ENCODE peak calls at places on chromosomes 7 and 10, in ten cellular contexts. One of them, this sample, is unnamed. For H3K4me1, the result is how much of the 10 kb centered on the place peaks cover.

GRCh38 chr7:152643979-152644559 is 31.9 kb downstream of the XRCC2 start:
- DNase-seq in HCT116: no peak
- DNase-seq in breast epithelium: no peak
- DNase-seq in IMR-90: no peak
- DNase-seq in stomach: no peak
- DNase-seq in ovary: no peak
- DNase-seq in heart left ventricle: no peak
- DNase-seq in spleen: no peak
- DNase-seq in right lobe of liver: no peak
- DNase-seq in adrenal gland: no peak
- DNase-seq in this sample: no peak

GRCh38 chr10:88037623-88038022 is 174.2 kb downstream of the PTEN start:
- DNase-seq in HCT116: no peak
- DNase-seq in breast epithelium: no peak
- DNase-seq in IMR-90: no peak
- DNase-seq in stomach: no peak
- DNase-seq in ovary: no peak
- DNase-seq in heart left ventricle: no peak
- DNase-seq in spleen: no peak
- DNase-seq in right lobe of liver: no peak
- DNase-seq in adrenal gland: no peak
- DNase-seq in this sample: no peak

GRCh38 chr7:63093481-63093880 is 905.2 kb upstream of the ZNF722 start:
- DNase-seq in HCT116: no peak
- DNase-seq in breast epithelium: no peak
- DNase-seq in IMR-90: no peak
- DNase-seq in stomach: no peak
- DNase-seq in ovary: no peak
- DNase-seq in heart left ventricle: no peak
- DNase-seq in spleen: no peak
- DNase-seq in right lobe of liver: no peak
- DNase-seq in adrenal gland: no peak
- DNase-seq in this sample: no peak

GRCh38 chr7:41648506-41648905 is 54.4 kb downstream of the INHBA start:
- DNase-seq in HCT116: no peak
- DNase-seq in breast epithelium: no peak
- DNase-seq in IMR-90: no peak
- DNase-seq in stomach: no peak
- DNase-seq in ovary: no peak
- DNase-seq in heart left ventricle: no peak
- DNase-seq in spleen: no peak
- DNase-seq in right lobe of liver: no peak
- DNase-seq in adrenal gland: no peak
- DNase-seq in this sample: no peak

GRCh38 chr7:103988468-103989199 is 824 bp downstream of the RELN start:
- DNase-seq in HCT116: no peak
- DNase-seq in breast epithelium: no peak
- DNase-seq in IMR-90: no peak
- DNase-seq in stomach: no peak
- DNase-seq in ovary: no peak
- DNase-seq in heart left ventricle: no peak
- DNase-seq in spleen: no peak
- DNase-seq in right lobe of liver: peak
- DNase-seq in adrenal gland: no peak
- DNase-seq in this sample: no peak

GRCh38 chr7:151038951-151039849 is 9.1 kb upstream of the ASIC3 start:
- DNase-seq in HCT116: no peak
- DNase-seq in breast epithelium: no peak
- DNase-seq in IMR-90: peak
- DNase-seq in stomach: peak
- DNase-seq in ovary: peak
- DNase-seq in heart left ventricle: peak
- DNase-seq in spleen: no peak
- DNase-seq in right lobe of liver: peak
- DNase-seq in adrenal gland: peak
- DNase-seq in this sample: peak

GRCh38 chr7:1666251-1666778 is 3.8 kb upstream of the ELFN1 start:
- DNase-seq in HCT116: no peak
- DNase-seq in breast epithelium: no peak
- DNase-seq in IMR-90: no peak
- DNase-seq in stomach: no peak
- DNase-seq in ovary: no peak
- DNase-seq in heart left ventricle: peak
- DNase-seq in spleen: peak
- DNase-seq in right lobe of liver: no peak
- DNase-seq in adrenal gland: no peak
- DNase-seq in this sample: no peak

GRCh38 chr7:55622241-55622835 is 50.0 kb upstream of the VOPP1 start:
- DNase-seq in HCT116: no peak
- DNase-seq in breast epithelium: no peak
- DNase-seq in IMR-90: no peak
- DNase-seq in stomach: no peak
- DNase-seq in ovary: no peak
- DNase-seq in heart left ventricle: no peak
- DNase-seq in spleen: no peak
- DNase-seq in right lobe of liver: no peak
- DNase-seq in adrenal gland: no peak
- DNase-seq in this sample: no peak

GRCh38 chr10:73768881-73769280 is 13.0 kb upstream of the CHCHD1 start:
- DNase-seq in HCT116: no peak
- DNase-seq in breast epithelium: no peak
- DNase-seq in IMR-90: no peak
- DNase-seq in stomach: no peak
- DNase-seq in ovary: no peak
- DNase-seq in heart left ventricle: no peak
- DNase-seq in spleen: peak
- DNase-seq in right lobe of liver: no peak
- DNase-seq in adrenal gland: no peak
- DNase-seq in this sample: no peak

GRCh38 chr7:23246540-23246939 is at the start of gene GPNMB:
- DNase-seq in HCT116: no peak
- DNase-seq in breast epithelium: peak
- DNase-seq in IMR-90: peak
- DNase-seq in stomach: no peak
- DNase-seq in ovary: peak
- DNase-seq in heart left ventricle: no peak
- DNase-seq in spleen: no peak
- DNase-seq in right lobe of liver: no peak
- DNase-seq in adrenal gland: no peak
- DNase-seq in this sample: peak

GRCh38 chr10:42933454-42934340 is 143.2 kb upstream of the RET start:
- DNase-seq in HCT116: no peak
- DNase-seq in breast epithelium: no peak
- DNase-seq in IMR-90: peak
- DNase-seq in stomach: peak
- DNase-seq in ovary: no peak
- DNase-seq in heart left ventricle: no peak
- DNase-seq in spleen: peak
- DNase-seq in right lobe of liver: peak
- DNase-seq in adrenal gland: no peak
- DNase-seq in this sample: peak

GRCh38 chr10:69874464-69874863 is 72.8 kb downstream of the COL13A1 start:
- DNase-seq in HCT116: no peak
- DNase-seq in breast epithelium: no peak
- DNase-seq in IMR-90: peak
- DNase-seq in stomach: no peak
- DNase-seq in ovary: no peak
- DNase-seq in heart left ventricle: no peak
- DNase-seq in spleen: no peak
- DNase-seq in right lobe of liver: no peak
- DNase-seq in adrenal gland: no peak
- DNase-seq in this sample: no peak

GRCh38 chr7:152076940-152077933 is 51.8 kb downstream of the GALNT11 start:
- DNase-seq in HCT116: no peak
- DNase-seq in breast epithelium: no peak
- DNase-seq in IMR-90: peak
- DNase-seq in stomach: no peak
- DNase-seq in ovary: no peak
- DNase-seq in heart left ventricle: no peak
- DNase-seq in spleen: no peak
- DNase-seq in right lobe of liver: no peak
- DNase-seq in adrenal gland: no peak
- DNase-seq in this sample: no peak

GRCh38 chr7:2043316-2044039 is 189.3 kb downstream of the MAD1L1 start:
- DNase-seq in HCT116: no peak
- DNase-seq in breast epithelium: no peak
- DNase-seq in IMR-90: no peak
- DNase-seq in stomach: no peak
- DNase-seq in ovary: no peak
- DNase-seq in heart left ventricle: peak
- DNase-seq in spleen: peak
- DNase-seq in right lobe of liver: no peak
- DNase-seq in adrenal gland: no peak
- DNase-seq in this sample: no peak

GRCh38 chr10:30553625-30554442 is 75.7 kb downstream of the LYZL2 start:
- DNase-seq in HCT116: no peak
- DNase-seq in breast epithelium: no peak
- DNase-seq in IMR-90: peak
- DNase-seq in stomach: peak
- DNase-seq in ovary: peak
- DNase-seq in heart left ventricle: peak
- DNase-seq in spleen: peak
- DNase-seq in right lobe of liver: peak
- DNase-seq in adrenal gland: peak
- DNase-seq in this sample: peak

GRCh38 chr10:112986791-112987190 is 36.7 kb downstream of the TCF7L2 start:
- DNase-seq in HCT116: no peak
- DNase-seq in breast epithelium: no peak
- DNase-seq in IMR-90: no peak
- DNase-seq in stomach: no peak
- DNase-seq in ovary: no peak
- DNase-seq in heart left ventricle: no peak
- DNase-seq in spleen: no peak
- DNase-seq in right lobe of liver: no peak
- DNase-seq in adrenal gland: no peak
- DNase-seq in this sample: no peak

GRCh38 chr7:55573526-55573925 is 1.2 kb upstream of the VOPP1 start:
- DNase-seq in HCT116: no peak
- DNase-seq in breast epithelium: no peak
- DNase-seq in IMR-90: peak
- DNase-seq in stomach: no peak
- DNase-seq in ovary: no peak
- DNase-seq in heart left ventricle: no peak
- DNase-seq in spleen: no peak
- DNase-seq in right lobe of liver: no peak
- DNase-seq in adrenal gland: no peak
- DNase-seq in this sample: no peak

GRCh38 chr7:122257056-122257455 is 47.5 kb downstream of the FEZF1 start:
- DNase-seq in HCT116: no peak
- DNase-seq in breast epithelium: no peak
- DNase-seq in IMR-90: no peak
- DNase-seq in stomach: no peak
- DNase-seq in ovary: no peak
- DNase-seq in heart left ventricle: no peak
- DNase-seq in spleen: no peak
- DNase-seq in right lobe of liver: no peak
- DNase-seq in adrenal gland: no peak
- DNase-seq in this sample: no peak
- H3K4me1 ChIP-seq in HCT116: under half
- H3K4me1 ChIP-seq in breast epithelium: under half
- H3K4me1 ChIP-seq in IMR-90: under half
- H3K4me1 ChIP-seq in stomach: under half
- H3K4me1 ChIP-seq in ovary: under half
- H3K4me1 ChIP-seq in heart left ventricle: under half
- H3K4me1 ChIP-seq in spleen: under half
- H3K4me1 ChIP-seq in right lobe of liver: under half
- H3K4me1 ChIP-seq in adrenal gland: under half
- H3K4me1 ChIP-seq in this sample: under half

DNA sequence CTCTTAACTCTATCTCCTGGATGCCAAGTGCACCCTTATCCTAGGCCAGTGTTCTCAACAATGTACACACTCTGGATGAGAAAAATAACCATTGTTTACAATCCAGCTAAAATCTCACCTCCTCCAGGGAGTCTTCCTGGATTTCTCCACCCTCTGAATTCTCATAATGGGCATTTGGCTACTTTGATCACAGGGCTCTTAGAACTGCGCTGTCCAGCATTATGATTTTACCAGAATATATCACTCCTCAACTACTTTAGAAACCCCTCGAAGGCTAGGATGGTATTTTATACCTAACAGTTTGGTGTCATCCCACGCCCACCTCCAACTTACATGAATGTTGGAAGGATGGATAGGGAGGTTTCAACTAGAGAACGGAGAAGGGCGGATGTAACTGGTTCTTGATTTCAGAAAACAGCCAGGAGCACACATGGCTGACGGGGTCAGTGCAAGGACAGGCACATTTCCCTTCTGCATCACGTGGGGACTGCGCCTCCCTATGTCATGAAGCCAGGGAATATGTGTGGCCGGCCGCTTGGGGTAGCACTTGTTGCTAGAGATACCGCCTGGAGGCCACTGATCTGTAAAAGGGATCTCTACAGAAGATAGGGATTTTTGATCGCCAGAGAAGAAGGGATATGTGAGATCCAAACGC is 1.2 kb upstream of the ATP6V0E2 start:
- DNase-seq in HCT116: no peak
- DNase-seq in breast epithelium: peak
- DNase-seq in IMR-90: peak
- DNase-seq in stomach: peak
- DNase-seq in ovary: peak
- DNase-seq in heart left ventricle: peak
- DNase-seq in spleen: no peak
- DNase-seq in right lobe of liver: peak
- DNase-seq in adrenal gland: peak
- DNase-seq in this sample: peak
- TF ChIP-seq POLR2A in HCT116: no peak
- TF ChIP-seq POLR2A in breast epithelium: no peak
- TF ChIP-seq POLR2A in IMR-90: no peak
- TF ChIP-seq POLR2A in stomach: no peak
- TF ChIP-seq POLR2A in ovary: no peak
- TF ChIP-seq POLR2A in heart left ventricle: no peak
- TF ChIP-seq POLR2A in spleen: no peak
- TF ChIP-seq POLR2A in right lobe of liver: peak
- TF ChIP-seq POLR2A in adrenal gland: peak
- TF ChIP-seq POLR2A in this sample: peak

DNA sequence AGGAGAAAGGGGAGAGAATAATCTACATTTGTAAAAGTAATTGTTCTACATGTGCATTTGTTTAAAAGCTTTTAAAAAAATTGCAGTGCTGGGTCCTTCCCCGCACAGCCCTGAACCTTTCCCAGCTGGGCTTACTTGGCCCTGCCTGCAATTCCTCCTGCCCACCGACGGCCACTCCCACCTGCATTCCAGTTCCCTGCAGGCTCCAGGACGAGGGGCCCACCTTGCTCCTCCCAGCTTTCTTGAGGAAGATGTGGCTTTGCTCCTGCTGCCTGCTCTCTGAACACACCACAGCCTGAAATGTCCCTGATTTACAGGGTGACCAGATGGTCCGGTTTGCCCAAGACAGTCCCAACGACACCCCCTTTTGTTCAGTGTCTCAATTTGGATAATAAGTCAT is 222.7 kb downstream of the PRPF18 start:
- DNase-seq in HCT116: no peak
- DNase-seq in breast epithelium: no peak
- DNase-seq in IMR-90: no peak
- DNase-seq in stomach: no peak
- DNase-seq in ovary: no peak
- DNase-seq in heart left ventricle: no peak
- DNase-seq in spleen: no peak
- DNase-seq in right lobe of liver: no peak
- DNase-seq in adrenal gland: no peak
- DNase-seq in this sample: no peak
- H3K4me3 ChIP-seq in HCT116: no peak
- H3K4me3 ChIP-seq in breast epithelium: no peak
- H3K4me3 ChIP-seq in IMR-90: no peak
- H3K4me3 ChIP-seq in stomach: no peak
- H3K4me3 ChIP-seq in ovary: no peak
- H3K4me3 ChIP-seq in heart left ventricle: no peak
- H3K4me3 ChIP-seq in spleen: no peak
- H3K4me3 ChIP-seq in right lobe of liver: no peak
- H3K4me3 ChIP-seq in adrenal gland: no peak
- H3K4me3 ChIP-seq in this sample: no peak

GRCh38 chr10:132912225-132912684 is 30.1 kb downstream of the CFAP46 start:
- DNase-seq in HCT116: no peak
- DNase-seq in breast epithelium: no peak
- DNase-seq in IMR-90: no peak
- DNase-seq in stomach: no peak
- DNase-seq in ovary: no peak
- DNase-seq in heart left ventricle: no peak
- DNase-seq in spleen: no peak
- DNase-seq in right lobe of liver: no peak
- DNase-seq in adrenal gland: no peak
- DNase-seq in this sample: no peak
- H3K4me1 ChIP-seq in HCT116: under half
- H3K4me1 ChIP-seq in breast epithelium: under half
- H3K4me1 ChIP-seq in IMR-90: under half
- H3K4me1 ChIP-seq in stomach: under half
- H3K4me1 ChIP-seq in ovary: under half
- H3K4me1 ChIP-seq in heart left ventricle: under half
- H3K4me1 ChIP-seq in spleen: under half
- H3K4me1 ChIP-seq in right lobe of liver: under half
- H3K4me1 ChIP-seq in adrenal gland: under half
- H3K4me1 ChIP-seq in this sample: under half